ENCODE peak calls at places on chromosomes 11 and 22, in four cellular contexts. X is K562, O is HepG2, F is GM12878. V is an unnamed sample.

GRCh38 chr22:40509401-40510134 is 127.0 kb downstream of the MRTFA start:
- DNase-seq in X (no peak), O (no peak), F (no peak), V (no peak)

GRCh38 chr11:103806130-103806900 is 230.1 kb upstream of the DDI1 start:
- DNase-seq in X (no peak), O (no peak), F (no peak), V (no peak)

GRCh38 chr22:47112994-47113879 is 350.8 kb downstream of the TBC1D22A start:
- DNase-seq in X (no peak), O (no peak), F (no peak), V (no peak)

GRCh38 chr11:3155691-3156258 is 9.3 kb downstream of the OSBPL5 start:
- DNase-seq in X (no peak), O (no peak), F (no peak), V (no peak)

GRCh38 chr11:1867381-1867780 is 14.5 kb downstream of the LSP1 start:
- DNase-seq in X (no peak), O (no peak), F (no peak), V (no peak)

GRCh38 chr22:38218661-38219331 is 17.0 kb downstream of the MAFF start:
- DNase-seq in X (no peak), O (peak), F (no peak), V (no peak)

GRCh38 chr11:20014067-20014402 is 146.2 kb downstream of the DBX1 start:
- DNase-seq in X (no peak), O (no peak), F (no peak), V (no peak)

GRCh38 chr22:28283025-28283654 is 364.1 kb upstream of the PITPNB start:
- DNase-seq in X (no peak), O (no peak), F (no peak), V (no peak)

GRCh38 chr11:115145316-115145715 is 358.9 kb downstream of the CADM1 start:
- DNase-seq in X (no peak), O (no peak), F (no peak), V (no peak)

GRCh38 chr11:13210424-13210823 is 67.2 kb upstream of the BMAL1 start:
- DNase-seq in X (peak), O (peak), F (no peak), V (peak)

GRCh38 chr11:113994077-113994954 is 19.4 kb downstream of the HTR3A start:
- DNase-seq in X (peak), O (no peak), F (no peak), V (peak)

GRCh38 chr11:22624742-22625447 is 728 bp downstream of the FANCF start:
- DNase-seq in X (peak), O (peak), F (peak), V (no peak)

GRCh38 chr11:125429807-125430678 is 66.0 kb downstream of the FEZ1 start:
- DNase-seq in X (no peak), O (no peak), F (no peak), V (no peak)

GRCh38 chr11:81005595-81005994 is 1564.8 kb upstream of the TENM4 start:
- DNase-seq in X (no peak), O (no peak), F (no peak), V (no peak)

GRCh38 chr11:130131957-130132850 is 27.4 kb upstream of the ST14 start:
- DNase-seq in X (peak), O (peak), F (peak), V (peak)

GRCh38 chr11:27158763-27159679 is 118.4 kb downstream of the BBOX1 start:
- DNase-seq in X (peak), O (peak), F (no peak), V (peak)

GRCh38 chr11:118679483-118679882 is at the start of gene TREH:
- DNase-seq in X (no peak), O (peak), F (no peak), V (no peak)

GRCh38 chr11:78796956-78797355 is 222.3 kb upstream of the NARS2 start:
- DNase-seq in X (no peak), O (no peak), F (no peak), V (no peak)

GRCh38 chr22:18947905-18948304 is 11.8 kb upstream of the PRODH start:
- DNase-seq in X (no peak), O (no peak), F (no peak), V (no peak)

GRCh38 chr11:2653930-2654739 is 45.7 kb downstream of the KCNQ1OT1 start:
- DNase-seq in X (no peak), O (no peak), F (no peak), V (peak)

GRCh38 chr11:69382131-69383128 is 88.5 kb downstream of the MYEOV start:
- DNase-seq in X (peak), O (no peak), F (peak), V (no peak)

GRCh38 chr22:38317237-38317994 is at the start of gene CSNK1E:
- DNase-seq in X (peak), O (no peak), F (no peak), V (peak)

GRCh38 chr22:45318168-45318557 is 8.4 kb downstream of the FAM118A start:
- DNase-seq in X (peak), O (no peak), F (peak), V (peak)

GRCh38 chr11:75773595-75774353 is 5.2 kb downstream of the DGAT2 start:
- DNase-seq in X (peak), O (no peak), F (peak), V (no peak)

GRCh38 chr11:73971175-73971719 is 11.4 kb downstream of the UCP2 start:
- DNase-seq in X (peak), O (no peak), F (no peak), V (no peak)
- TF ChIP-seq FOXK2 in X (no peak), O (no peak), F (no peak), V (no peak)

DNA sequence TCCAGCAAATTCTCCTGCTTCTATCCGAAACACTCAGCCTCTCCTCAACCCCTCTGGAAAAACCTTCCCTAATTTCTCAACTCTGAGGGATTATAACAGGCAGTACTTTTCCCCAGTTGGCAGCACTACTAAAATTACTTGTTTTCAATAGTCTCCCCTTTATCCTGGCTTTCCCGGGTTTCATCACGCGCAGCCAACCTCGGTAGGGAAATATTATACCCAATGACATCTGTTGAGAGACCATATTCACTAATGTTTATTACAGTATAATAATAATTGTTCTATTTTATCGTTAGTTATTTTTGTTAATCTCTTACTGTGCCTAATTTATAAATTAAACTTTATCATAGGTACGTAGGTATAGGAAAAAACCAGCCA is 330 bp upstream of the POLD3 start:
- DNase-seq in X (no peak), O (no peak), F (no peak), V (no peak)
- TF ChIP-seq TARDBP in X (no peak), O (no peak), F (no peak), V (no peak)

GRCh38 chr11:41578421-41579047 is 119.1 kb upstream of the LRRC4C start:
- DNase-seq in X (no peak), O (no peak), F (no peak), V (no peak)
- TF ChIP-seq FOXK2 in X (no peak), O (no peak), F (no peak), V (no peak)

GRCh38 chr22:36914383-36914752 is 940 bp downstream of the CSF2RB start:
- DNase-seq in X (no peak), O (no peak), F (no peak), V (no peak)

GRCh38 chr22:36910461-36910860 is 3.0 kb upstream of the CSF2RB start:
- DNase-seq in X (no peak), O (no peak), F (no peak), V (no peak)

GRCh38 chr22:36913431-36914382 is at the start of gene CSF2RB:
- DNase-seq in X (peak), O (no peak), F (no peak), V (no peak)

GRCh38 chr22:36912694-36913430 is 566 bp upstream of the CSF2RB start:
- DNase-seq in X (no peak), O (no peak), F (no peak), V (no peak)

DNA sequence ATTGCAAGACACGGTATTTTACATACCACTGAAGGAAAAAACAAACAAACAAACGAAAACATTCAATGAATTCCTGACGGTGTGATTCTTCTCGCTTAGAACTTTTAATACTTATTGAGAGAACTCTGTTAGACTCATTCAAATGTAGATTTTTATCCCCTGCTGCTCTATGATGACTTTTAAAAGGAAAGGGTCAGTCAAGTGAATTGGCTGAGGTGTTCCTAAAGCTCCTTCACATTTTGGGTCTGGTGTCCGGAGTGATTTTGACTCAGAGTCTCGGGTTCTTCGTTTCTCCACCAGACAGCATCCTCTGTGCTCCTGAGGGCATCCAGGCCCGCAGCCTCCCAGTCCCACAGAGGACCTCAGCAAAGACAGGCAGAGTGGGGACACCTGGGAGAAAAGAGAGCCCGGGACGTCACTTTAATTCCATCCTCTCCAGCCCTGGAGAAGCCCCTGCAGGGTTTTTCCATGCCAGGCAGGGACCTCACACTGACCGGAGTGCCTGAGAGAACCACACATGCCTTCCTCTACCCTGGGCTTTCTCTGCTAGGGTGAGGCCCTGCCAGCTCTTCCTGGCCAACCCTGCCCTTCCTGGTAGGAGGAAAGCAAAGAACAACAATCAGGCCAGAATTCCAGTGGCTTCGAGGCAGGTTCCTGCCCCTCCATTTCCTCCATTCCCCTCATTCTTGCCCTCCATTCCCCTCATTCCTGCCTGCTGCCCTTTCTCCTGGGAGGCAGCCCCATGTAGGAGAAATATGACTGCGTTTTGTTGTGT is 1.4 kb upstream of the CSF2RB start:
- DNase-seq in X (no peak), O (no peak), F (no peak), V (no peak)
- TF ChIP-seq TARDBP in X (no peak), O (no peak), F (no peak), V (no peak)

V was measured in HEK293T.